ENCODE peak calls at places on chromosomes 12 and 14, in ten cellular contexts. S, B, W, O, C, F, K, R, D and H are unnamed samples.

GRCh38 chr12:89470741-89471504 is 53.7 kb downstream of the GALNT4 start:
- DNase-seq in S (peak; percentile 77), B (peak; percentile 48), W (no peak), O (peak; percentile 66), C (no peak), F (no peak), K (no peak), R (peak; percentile 86), D (no peak), H (no peak)

GRCh38 chr12:6827982-6828670 is at the start of gene P3H3:
- DNase-seq in S (peak; percentile 54), B (peak; percentile 54), W (no peak), O (peak; percentile 76), C (peak; percentile 73), F (no peak), K (peak; percentile 33), R (peak; percentile 54), D (peak; percentile 43), H (peak; percentile 48)

GRCh38 chr12:42284157-42284556 is 41.7 kb downstream of the ZCRB1 start:
- DNase-seq in S (no peak), B (no peak), W (no peak), O (no peak), C (no peak), F (no peak), K (no peak), R (peak; percentile 62), D (no peak), H (no peak)

GRCh38 chr14:102184678-102185040 is 45.0 kb downstream of the WDR20 start:
- DNase-seq in S (no peak), B (no peak), W (peak; percentile 52), O (no peak), C (no peak), F (no peak), K (no peak), R (no peak), D (no peak), H (no peak)

GRCh38 chr12:96195845-96196451 is 1.8 kb downstream of the ELK3 start:
- DNase-seq in S (peak; percentile 57), B (no peak), W (no peak), O (peak; percentile 81), C (peak; percentile 39), F (no peak), K (peak; percentile 55), R (peak; percentile 25), D (no peak), H (no peak)

GRCh38 chr12:114952573-114953196 is 268.7 kb upstream of the TBX3 start:
- DNase-seq in S (peak; percentile 90), B (no peak), W (no peak), O (no peak), C (no peak), F (no peak), K (peak; percentile 61), R (no peak), D (peak; percentile 24), H (no peak)

GRCh38 chr12:46177020-46177419 is 91.8 kb downstream of the SLC38A1 start:
- DNase-seq in S (no peak), B (no peak), W (no peak), O (no peak), C (no peak), F (no peak), K (no peak), R (peak; percentile 45), D (no peak), H (no peak)

GRCh38 chr12:32399373-32400113 is at the start of gene FGD4:
- DNase-seq in S (peak; percentile 75), B (peak; percentile 92), W (peak; percentile 86), O (peak; percentile 77), C (peak; percentile 95), F (peak; percentile 92), K (peak; percentile 92), R (peak; percentile 86), D (peak; percentile 91), H (peak; percentile 88)

GRCh38 chr12:131794061-131794460 is 34.1 kb upstream of the MMP17 start:
- DNase-seq in S (no peak), B (no peak), W (no peak), O (no peak), C (no peak), F (no peak), K (no peak), R (no peak), D (no peak), H (peak; percentile 3)

GRCh38 chr12:18139989-18140596 is 50.1 kb upstream of the RERGL start:
- DNase-seq in S (peak; percentile 68), B (peak; percentile 20), W (peak; percentile 15), O (peak; percentile 59), C (no peak), F (no peak), K (no peak), R (peak; percentile 81), D (no peak), H (no peak)

GRCh38 chr14:102020058-102020971 is 55.9 kb downstream of the DYNC1H1 start:
- DNase-seq in S (peak; percentile 72), B (no peak), W (no peak), O (peak; percentile 94), C (no peak), F (no peak), K (no peak), R (no peak), D (no peak), H (no peak)

GRCh38 chr12:56120158-56120846 is 2.2 kb downstream of the ZC3H10 start:
- DNase-seq in S (no peak), B (no peak), W (no peak), O (no peak), C (no peak), F (no peak), K (no peak), R (no peak), D (no peak), H (no peak)

GRCh38 chr12:120971299-120972180 is 6.8 kb upstream of the HNF1A start:
- DNase-seq in S (peak; percentile 70), B (peak; percentile 62), W (peak; percentile 29), O (peak; percentile 78), C (no peak), F (no peak), K (no peak), R (peak; percentile 92), D (peak; percentile 42), H (no peak)

GRCh38 chr12:109987615-109988014 is 8.6 kb downstream of the GIT2 start:
- DNase-seq in S (no peak), B (no peak), W (no peak), O (no peak), C (no peak), F (no peak), K (no peak), R (no peak), D (no peak), H (no peak)

GRCh38 chr12:17214910-17215309 is 608.9 kb upstream of the LMO3 start:
- DNase-seq in S (no peak), B (no peak), W (no peak), O (no peak), C (no peak), F (no peak), K (no peak), R (no peak), D (no peak), H (no peak)

GRCh38 chr12:119749666-119750065 is 81.7 kb downstream of the PRKAB1 start:
- DNase-seq in S (no peak), B (no peak), W (no peak), O (peak; percentile 48), C (no peak), F (no peak), K (no peak), R (no peak), D (no peak), H (no peak)

GRCh38 chr14:76715102-76715926 is 46.0 kb upstream of the VASH1 start:
- DNase-seq in S (no peak), B (peak; percentile 22), W (peak; percentile 23), O (peak; percentile 51), C (no peak), F (peak; percentile 15), K (no peak), R (peak; percentile 81), D (peak; percentile 2), H (no peak)

GRCh38 chr14:99952453-99952852 is 112.8 kb upstream of the EVL start:
- DNase-seq in S (no peak), B (no peak), W (no peak), O (no peak), C (no peak), F (no peak), K (no peak), R (no peak), D (no peak), H (no peak)

GRCh38 chr14:54147758-54148157 is 191.1 kb upstream of the BMP4 start:
- DNase-seq in S (no peak), B (no peak), W (no peak), O (no peak), C (no peak), F (no peak), K (no peak), R (no peak), D (no peak), H (no peak)

GRCh38 chr12:32983968-32984367 is 87.4 kb upstream of the PKP2 start:
- DNase-seq in S (no peak), B (peak; percentile 37), W (no peak), O (no peak), C (peak; percentile 76), F (no peak), K (no peak), R (peak; percentile 78), D (peak; percentile 23), H (no peak)

GRCh38 chr14:80544366-80544765 is 333.1 kb upstream of the DIO2 start:
- DNase-seq in S (no peak), B (no peak), W (no peak), O (no peak), C (no peak), F (no peak), K (no peak), R (no peak), D (no peak), H (no peak)

GRCh38 chr12:96359328-96359727 is 40.9 kb downstream of the CDK17 start:
- DNase-seq in S (no peak), B (no peak), W (no peak), O (peak; percentile 24), C (no peak), F (no peak), K (no peak), R (peak; percentile 10), D (no peak), H (no peak)

GRCh38 chr14:42353315-42353714 is 746.6 kb downstream of the LRFN5 start:
- DNase-seq in S (no peak), B (no peak), W (no peak), O (no peak), C (no peak), F (no peak), K (no peak), R (no peak), D (no peak), H (no peak)

GRCh38 chr12:77089701-77090220 is 24.4 kb upstream of the E2F7 start:
- DNase-seq in S (no peak), B (no peak), W (no peak), O (no peak), C (no peak), F (no peak), K (no peak), R (no peak), D (no peak), H (no peak)

GRCh38 chr12:131726-132465 is 65.3 kb downstream of the IQSEC3 start:
- DNase-seq in S (no peak), B (no peak), W (no peak), O (no peak), C (no peak), F (no peak), K (no peak), R (no peak), D (no peak), H (no peak)

GRCh38 chr12:105820407-105821140 is 318.2 kb downstream of the NUAK1 start:
- DNase-seq in S (peak; percentile 52), B (no peak), W (no peak), O (peak; percentile 77), C (no peak), F (no peak), K (peak; percentile 48), R (no peak), D (peak; percentile 68), H (no peak)

GRCh38 chr14:94376976-94377865 is 11.2 kb downstream of the SERPINA1 start:
- DNase-seq in S (no peak), B (no peak), W (no peak), O (no peak), C (no peak), F (no peak), K (no peak), R (no peak), D (no peak), H (no peak)

GRCh38 chr12:25781223-25781622 is 177.3 kb upstream of the RASSF8 start:
- DNase-seq in S (no peak), B (peak; percentile 76), W (no peak), O (no peak), C (no peak), F (no peak), K (no peak), R (no peak), D (no peak), H (no peak)